ENCODE peak calls at places on chromosome 14, in eight cellular contexts. P is astrocyte of the spinal cord, H is lung, R is RWPE1, I is testis, M is AG10803, W is mammary epithelial cell, T is HepG2. K is an unnamed sample.

GRCh38 chr14:24132061-24132685 is 1.7 kb downstream of the FITM1 start:
- DNase-seq in R (no peak), M (no peak), T (no peak), I (no peak), W (peak; percentile 75), P (no peak), H (no peak), K (no peak)

GRCh38 chr14:104657563-104658324 is 31.7 kb upstream of the INF2 start:
- DNase-seq in P (no peak), R (no peak), T (no peak), W (no peak), H (no peak), M (no peak), I (no peak), K (no peak)

GRCh38 chr14:101665478-101666078 is 95.9 kb upstream of the PPP2R5C start:
- DNase-seq in T (peak; percentile 32), I (peak; percentile 62), W (peak; percentile 52), P (peak; percentile 33), H (no peak), R (peak; percentile 70), M (peak; percentile 26), K (peak; percentile 46)

GRCh38 chr14:41607119-41607785 is 576 bp downstream of the LRFN5 start:
- DNase-seq in M (peak; percentile 3), T (no peak), R (no peak), W (peak; percentile 16), I (no peak), H (no peak), P (peak; percentile 56), K (peak; percentile 32)

GRCh38 chr14:54241517-54241916 is 155.3 kb upstream of the CDKN3 start:
- DNase-seq in H (no peak), P (no peak), T (no peak), W (no peak), R (no peak), I (no peak), M (no peak), K (no peak)

GRCh38 chr14:81466854-81467253 is 66.7 kb upstream of the STON2 start:
- DNase-seq in R (no peak), P (no peak), W (no peak), H (no peak), M (no peak), T (no peak), I (no peak), K (no peak)

GRCh38 chr14:32513571-32514009 is 184.5 kb downstream of the AKAP6 start:
- DNase-seq in R (no peak), T (no peak), P (peak; percentile 51), I (no peak), H (no peak), M (peak; percentile 58), W (peak; percentile 4), K (peak; percentile 31)

GRCh38 chr14:64815257-64815656 is 64.5 kb downstream of the SPTB start:
- DNase-seq in H (no peak), W (no peak), P (no peak), M (no peak), R (no peak), I (no peak), T (no peak), K (no peak)

GRCh38 chr14:73731111-73731510 is 16.9 kb upstream of the PNMA1 start:
- DNase-seq in I (peak; percentile 32), H (no peak), R (no peak), W (no peak), M (no peak), P (no peak), T (no peak), K (no peak)

GRCh38 chr14:80587096-80587724 is 354.3 kb downstream of the CEP128 start:
- DNase-seq in I (no peak), R (peak; percentile 6), H (no peak), P (peak; percentile 63), W (peak; percentile 49), T (peak; percentile 30), M (peak; percentile 60), K (peak; percentile 60)

GRCh38 chr14:34782031-34782430 is 67.6 kb upstream of the CFL2 start:
- DNase-seq in M (no peak), H (no peak), P (no peak), W (peak; percentile 4), T (no peak), R (no peak), I (no peak), K (peak; percentile 57)

GRCh38 chr14:59046746-59047145 is 141.7 kb upstream of the DAAM1 start:
- DNase-seq in T (no peak), H (no peak), R (no peak), M (peak; percentile 17), P (peak; percentile 61), W (no peak), I (no peak), K (no peak)

GRCh38 chr14:106039400-106039799 is 513.0 kb downstream of the TMEM121 start:
- DNase-seq in M (no peak), H (peak; percentile 45), I (no peak), R (peak; percentile 7), W (no peak), T (no peak), P (no peak), K (no peak)

GRCh38 chr14:90017371-90017770 is 44.4 kb upstream of the KCNK13 start:
- DNase-seq in H (no peak), P (no peak), T (no peak), R (no peak), W (no peak), I (no peak), M (peak; percentile 5), K (peak; percentile 3)

GRCh38 chr14:69547701-69548348 is 26.8 kb downstream of the CCDC177 start:
- DNase-seq in T (no peak), H (no peak), R (no peak), I (peak; percentile 37), W (no peak), P (peak; percentile 9), M (no peak), K (no peak)
- TF ChIP-seq CTCF in T (peak; percentile 54), H (no peak), R (peak; percentile 67), I (peak; percentile 64), W (peak; percentile 63), P (peak; percentile 71), M (peak; percentile 35), K (peak; percentile 62)

DNA sequence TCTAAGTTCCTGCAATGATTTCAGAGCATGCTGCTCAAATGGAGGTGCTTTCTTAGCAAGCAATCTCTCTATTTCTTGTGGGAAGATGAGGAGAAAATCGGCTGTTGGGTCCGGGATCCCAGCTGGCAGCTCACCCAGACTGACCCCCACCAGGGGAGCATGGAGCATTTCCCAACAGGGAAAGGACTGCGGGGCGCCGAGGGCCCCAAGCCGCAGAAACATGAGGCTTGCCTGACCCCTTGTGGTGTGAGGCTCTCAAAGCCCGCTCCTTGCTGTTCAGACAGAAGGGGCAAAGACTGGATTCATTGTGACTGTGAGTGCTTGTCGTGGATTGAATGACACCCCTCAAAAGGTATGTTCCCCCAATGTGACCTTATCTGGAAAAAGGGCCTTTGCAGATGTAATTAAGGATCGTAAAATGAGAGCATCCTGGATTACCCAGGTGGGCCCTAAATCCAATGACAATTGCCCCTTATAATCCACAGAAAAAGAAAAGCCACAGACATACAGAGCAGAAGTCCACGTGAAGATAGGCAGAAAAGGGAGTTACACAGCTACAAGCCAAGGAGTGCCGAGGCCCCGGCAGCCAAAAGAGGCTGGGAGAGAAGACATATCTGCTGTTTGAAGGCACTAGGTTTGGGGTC is 116.3 kb upstream of the VASH1 start:
- DNase-seq in I (peak; percentile 41), W (peak; percentile 17), H (no peak), R (peak; percentile 72), P (peak; percentile 5), M (peak; percentile 9), T (peak; percentile 30), K (peak; percentile 29)
- TF ChIP-seq CTCF in I (peak; percentile 25), W (peak; percentile 79), H (no peak), R (peak; percentile 69), P (peak; percentile 52), M (peak; percentile 42), T (peak; percentile 90), K (peak; percentile 49)

GRCh38 chr14:61177279-61178225 is 103.6 kb downstream of the TMEM30B start:
- DNase-seq in P (no peak), R (peak; percentile 34), M (peak; percentile 49), H (no peak), W (peak; percentile 66), I (no peak), T (no peak), K (peak; percentile 33)
- TF ChIP-seq CTCF in P (no peak), R (no peak), M (no peak), H (no peak), W (no peak), I (no peak), T (no peak), K (no peak)

GRCh38 chr14:38808734-38809455 is 294.1 kb downstream of the SEC23A start:
- DNase-seq in I (no peak), M (no peak), P (no peak), R (no peak), H (no peak), W (peak; percentile 21), T (peak; percentile 21), K (no peak)
- TF ChIP-seq CTCF in I (no peak), M (no peak), P (no peak), R (no peak), H (no peak), W (no peak), T (peak; percentile 52), K (no peak)

GRCh38 chr14:91350813-91351507 is 66.7 kb downstream of the CCDC88C start:
- DNase-seq in I (no peak), P (no peak), W (no peak), M (no peak), T (no peak), H (no peak), R (no peak), K (no peak)

GRCh38 chr14:91348861-91349465 is 68.7 kb downstream of the CCDC88C start:
- DNase-seq in T (no peak), M (peak; percentile 28), H (no peak), R (no peak), I (no peak), P (no peak), W (no peak), K (no peak)

GRCh38 chr14:91350483-91350812 is 67.2 kb downstream of the CCDC88C start:
- DNase-seq in W (no peak), T (no peak), R (no peak), H (no peak), P (no peak), M (no peak), I (no peak), K (no peak)

GRCh38 chr14:91351508-91351853 is 66.1 kb downstream of the CCDC88C start:
- DNase-seq in T (no peak), R (no peak), H (no peak), I (no peak), M (no peak), W (no peak), P (no peak), K (no peak)

DNA sequence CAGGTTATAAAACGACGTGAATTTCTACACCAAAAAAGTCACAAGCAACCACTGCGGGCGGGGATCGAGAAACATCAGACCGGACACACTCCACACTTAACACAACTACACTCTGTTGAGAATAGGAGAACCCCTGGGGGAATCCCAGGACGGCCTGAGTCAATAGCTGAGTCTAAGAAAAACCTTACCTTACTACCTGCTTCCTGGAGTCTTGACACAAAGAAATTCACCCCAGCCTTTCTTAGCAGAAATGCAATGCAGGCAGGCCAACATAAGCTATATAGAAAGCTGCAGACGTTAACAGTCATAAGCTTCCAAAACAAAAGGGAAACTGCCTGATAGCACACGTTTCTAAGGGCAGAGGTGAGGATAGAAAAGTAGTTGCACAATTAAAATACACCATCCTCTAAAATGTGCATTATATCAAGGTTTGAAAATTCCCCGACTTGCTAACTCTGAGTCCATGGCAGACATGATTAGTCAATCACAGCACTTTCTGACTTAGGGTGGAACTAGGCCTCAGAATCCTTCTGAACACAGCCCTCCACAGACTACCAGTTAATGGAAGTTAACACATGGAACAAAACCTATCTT is 68.0 kb downstream of the CCDC88C start:
- DNase-seq in P (no peak), M (no peak), I (no peak), H (no peak), T (no peak), W (no peak), R (no peak), K (no peak)
- TF ChIP-seq CTCF in P (no peak), M (no peak), I (no peak), H (no peak), T (no peak), W (no peak), R (no peak), K (no peak)

K was measured in fibroblast of villous mesenchyme.